ENCODE peak calls at places on chromosomes 16 and 17, in seven cellular contexts. One of them, this sample, is unnamed.

GRCh38 chr16:85616608-85617311 is 3.6 kb downstream of the GSE1 start:
- DNase-seq in substantia nigra: no peak
- DNase-seq in stimulated activated CD8-positive, alpha-beta memory T cell treated with anti-CD3 and anti-CD28 coated beads, Interleukin-12 subunit alpha, Interleukin-12 subunit beta, amount 100 ng/mL, for 4 hours: no peak
- DNase-seq in ELF-1: no peak
- DNase-seq in cardiac septum: no peak
- DNase-seq in AG04450: no peak
- DNase-seq in RWPE1: no peak
- DNase-seq in this sample: peak

GRCh38 chr17:65388911-65389310 is 172.5 kb downstream of the AXIN2 start:
- DNase-seq in substantia nigra: no peak
- DNase-seq in stimulated activated CD8-positive, alpha-beta memory T cell treated with anti-CD3 and anti-CD28 coated beads, Interleukin-12 subunit alpha, Interleukin-12 subunit beta, amount 100 ng/mL, for 4 hours: no peak
- DNase-seq in ELF-1: no peak
- DNase-seq in cardiac septum: no peak
- DNase-seq in AG04450: no peak
- DNase-seq in RWPE1: no peak
- DNase-seq in this sample: no peak

GRCh38 chr17:82396601-82397435 is 21.3 kb upstream of the HEXD start:
- DNase-seq in substantia nigra: no peak
- DNase-seq in stimulated activated CD8-positive, alpha-beta memory T cell treated with anti-CD3 and anti-CD28 coated beads, Interleukin-12 subunit alpha, Interleukin-12 subunit beta, amount 100 ng/mL, for 4 hours: no peak
- DNase-seq in ELF-1: no peak
- DNase-seq in cardiac septum: no peak
- DNase-seq in AG04450: peak
- DNase-seq in RWPE1: no peak
- DNase-seq in this sample: no peak

GRCh38 chr17:51817955-51818354 is 340.6 kb downstream of the CA10 start:
- DNase-seq in substantia nigra: no peak
- DNase-seq in stimulated activated CD8-positive, alpha-beta memory T cell treated with anti-CD3 and anti-CD28 coated beads, Interleukin-12 subunit alpha, Interleukin-12 subunit beta, amount 100 ng/mL, for 4 hours: no peak
- DNase-seq in ELF-1: no peak
- DNase-seq in cardiac septum: no peak
- DNase-seq in AG04450: no peak
- DNase-seq in RWPE1: no peak
- DNase-seq in this sample: no peak

GRCh38 chr17:83173180-83173996 is 94.0 kb downstream of the METRNL start:
- DNase-seq in substantia nigra: no peak
- DNase-seq in stimulated activated CD8-positive, alpha-beta memory T cell treated with anti-CD3 and anti-CD28 coated beads, Interleukin-12 subunit alpha, Interleukin-12 subunit beta, amount 100 ng/mL, for 4 hours: no peak
- DNase-seq in ELF-1: no peak
- DNase-seq in cardiac septum: peak
- DNase-seq in AG04450: no peak
- DNase-seq in RWPE1: no peak
- DNase-seq in this sample: no peak

GRCh38 chr17:73089322-73089721 is 3.2 kb downstream of the SLC39A11 start:
- DNase-seq in substantia nigra: no peak
- DNase-seq in stimulated activated CD8-positive, alpha-beta memory T cell treated with anti-CD3 and anti-CD28 coated beads, Interleukin-12 subunit alpha, Interleukin-12 subunit beta, amount 100 ng/mL, for 4 hours: no peak
- DNase-seq in ELF-1: no peak
- DNase-seq in cardiac septum: peak
- DNase-seq in AG04450: no peak
- DNase-seq in RWPE1: no peak
- DNase-seq in this sample: no peak

GRCh38 chr17:20279631-20280030 is 187.7 kb downstream of the LGALS9B start:
- DNase-seq in substantia nigra: no peak
- DNase-seq in stimulated activated CD8-positive, alpha-beta memory T cell treated with anti-CD3 and anti-CD28 coated beads, Interleukin-12 subunit alpha, Interleukin-12 subunit beta, amount 100 ng/mL, for 4 hours: no peak
- DNase-seq in ELF-1: no peak
- DNase-seq in cardiac septum: no peak
- DNase-seq in AG04450: no peak
- DNase-seq in RWPE1: no peak
- DNase-seq in this sample: no peak

GRCh38 chr17:27845264-27846041 is 45.1 kb upstream of the NOS2 start:
- DNase-seq in substantia nigra: no peak
- DNase-seq in stimulated activated CD8-positive, alpha-beta memory T cell treated with anti-CD3 and anti-CD28 coated beads, Interleukin-12 subunit alpha, Interleukin-12 subunit beta, amount 100 ng/mL, for 4 hours: no peak
- DNase-seq in ELF-1: no peak
- DNase-seq in cardiac septum: no peak
- DNase-seq in AG04450: no peak
- DNase-seq in RWPE1: no peak
- DNase-seq in this sample: no peak

GRCh38 chr16:85370543-85370880 is 242.6 kb upstream of the GSE1 start:
- DNase-seq in substantia nigra: no peak
- DNase-seq in stimulated activated CD8-positive, alpha-beta memory T cell treated with anti-CD3 and anti-CD28 coated beads, Interleukin-12 subunit alpha, Interleukin-12 subunit beta, amount 100 ng/mL, for 4 hours: no peak
- DNase-seq in ELF-1: no peak
- DNase-seq in cardiac septum: no peak
- DNase-seq in AG04450: no peak
- DNase-seq in RWPE1: no peak
- DNase-seq in this sample: no peak

GRCh38 chr17:12618557-12618956 is 47.1 kb upstream of the MYOCD start:
- DNase-seq in substantia nigra: no peak
- DNase-seq in stimulated activated CD8-positive, alpha-beta memory T cell treated with anti-CD3 and anti-CD28 coated beads, Interleukin-12 subunit alpha, Interleukin-12 subunit beta, amount 100 ng/mL, for 4 hours: no peak
- DNase-seq in ELF-1: no peak
- DNase-seq in cardiac septum: no peak
- DNase-seq in AG04450: peak
- DNase-seq in RWPE1: no peak
- DNase-seq in this sample: no peak

GRCh38 chr16:89422905-89423630 is 67.3 kb downstream of the ANKRD11 start:
- DNase-seq in substantia nigra: no peak
- DNase-seq in stimulated activated CD8-positive, alpha-beta memory T cell treated with anti-CD3 and anti-CD28 coated beads, Interleukin-12 subunit alpha, Interleukin-12 subunit beta, amount 100 ng/mL, for 4 hours: peak
- DNase-seq in ELF-1: peak
- DNase-seq in cardiac septum: no peak
- DNase-seq in AG04450: no peak
- DNase-seq in RWPE1: no peak
- DNase-seq in this sample: no peak

GRCh38 chr16:89090182-89090630 is 3.4 kb upstream of the ACSF3 start:
- DNase-seq in substantia nigra: no peak
- DNase-seq in stimulated activated CD8-positive, alpha-beta memory T cell treated with anti-CD3 and anti-CD28 coated beads, Interleukin-12 subunit alpha, Interleukin-12 subunit beta, amount 100 ng/mL, for 4 hours: no peak
- DNase-seq in ELF-1: no peak
- DNase-seq in cardiac septum: no peak
- DNase-seq in AG04450: no peak
- DNase-seq in RWPE1: no peak
- DNase-seq in this sample: no peak

GRCh38 chr16:82156761-82157654 is 13.0 kb downstream of the MPHOSPH6 start:
- DNase-seq in substantia nigra: no peak
- DNase-seq in stimulated activated CD8-positive, alpha-beta memory T cell treated with anti-CD3 and anti-CD28 coated beads, Interleukin-12 subunit alpha, Interleukin-12 subunit beta, amount 100 ng/mL, for 4 hours: no peak
- DNase-seq in ELF-1: no peak
- DNase-seq in cardiac septum: no peak
- DNase-seq in AG04450: no peak
- DNase-seq in RWPE1: no peak
- DNase-seq in this sample: no peak

GRCh38 chr17:49013311-49014205 is 16.4 kb downstream of the IGF2BP1 start:
- DNase-seq in substantia nigra: no peak
- DNase-seq in stimulated activated CD8-positive, alpha-beta memory T cell treated with anti-CD3 and anti-CD28 coated beads, Interleukin-12 subunit alpha, Interleukin-12 subunit beta, amount 100 ng/mL, for 4 hours: no peak
- DNase-seq in ELF-1: peak
- DNase-seq in cardiac septum: no peak
- DNase-seq in AG04450: no peak
- DNase-seq in RWPE1: no peak
- DNase-seq in this sample: no peak

GRCh38 chr17:19464033-19465026 is 53.3 kb downstream of the RNF112 start:
- DNase-seq in substantia nigra: no peak
- DNase-seq in stimulated activated CD8-positive, alpha-beta memory T cell treated with anti-CD3 and anti-CD28 coated beads, Interleukin-12 subunit alpha, Interleukin-12 subunit beta, amount 100 ng/mL, for 4 hours: no peak
- DNase-seq in ELF-1: no peak
- DNase-seq in cardiac septum: peak
- DNase-seq in AG04450: no peak
- DNase-seq in RWPE1: no peak
- DNase-seq in this sample: no peak

GRCh38 chr17:31392002-31392855 is 754 bp downstream of the RAB11FIP4 start:
- DNase-seq in substantia nigra: no peak
- DNase-seq in stimulated activated CD8-positive, alpha-beta memory T cell treated with anti-CD3 and anti-CD28 coated beads, Interleukin-12 subunit alpha, Interleukin-12 subunit beta, amount 100 ng/mL, for 4 hours: no peak
- DNase-seq in ELF-1: no peak
- DNase-seq in cardiac septum: no peak
- DNase-seq in AG04450: no peak
- DNase-seq in RWPE1: no peak
- DNase-seq in this sample: peak

GRCh38 chr17:17491546-17491988 is 4.6 kb downstream of the RASD1 start:
- DNase-seq in substantia nigra: no peak
- DNase-seq in stimulated activated CD8-positive, alpha-beta memory T cell treated with anti-CD3 and anti-CD28 coated beads, Interleukin-12 subunit alpha, Interleukin-12 subunit beta, amount 100 ng/mL, for 4 hours: no peak
- DNase-seq in ELF-1: no peak
- DNase-seq in cardiac septum: no peak
- DNase-seq in AG04450: no peak
- DNase-seq in RWPE1: no peak
- DNase-seq in this sample: no peak

This sample was measured in activated B cell treated with CpG ODN at 0.5 μM for 24 hours.